ENCODE peak calls at places on chromosomes 11 and 22, in four cellular contexts. One of them, this sample, is unnamed.

GRCh38 chr11:124608146-124608545 is 3.1 kb upstream of the PANX3 start:
- DNase-seq in H1: no peak
- DNase-seq in HepG2: no peak
- DNase-seq in GM12878: no peak
- DNase-seq in this sample: no peak

GRCh38 chr11:122439911-122440782 is 215.4 kb upstream of the UBASH3B start:
- DNase-seq in HepG2: peak; percentile 83
- DNase-seq in H1: no peak
- DNase-seq in GM12878: no peak
- DNase-seq in this sample: peak; percentile 48

GRCh38 chr22:45777046-45777851 is 105.6 kb downstream of the ATXN10 start:
- DNase-seq in HepG2: no peak
- DNase-seq in GM12878: no peak
- DNase-seq in H1: no peak
- DNase-seq in this sample: no peak

GRCh38 chr11:74462009-74462408 is 5.3 kb downstream of the KCNE3 start:
- DNase-seq in GM12878: no peak
- DNase-seq in HepG2: peak; percentile 66
- DNase-seq in H1: no peak
- DNase-seq in this sample: no peak

GRCh38 chr22:43636086-43636485 is 176.0 kb downstream of the EFCAB6 start:
- DNase-seq in GM12878: no peak
- DNase-seq in HepG2: no peak
- DNase-seq in H1: no peak
- DNase-seq in this sample: no peak

GRCh38 chr11:85672111-85672875 is 7.4 kb upstream of the CREBZF start:
- DNase-seq in HepG2: no peak
- DNase-seq in H1: no peak
- DNase-seq in GM12878: no peak
- DNase-seq in this sample: no peak

GRCh38 chr11:117315285-117316196 is 515 bp downstream of the BACE1 start:
- DNase-seq in H1: no peak
- DNase-seq in GM12878: no peak
- DNase-seq in HepG2: no peak
- DNase-seq in this sample: no peak

GRCh38 chr11:75204012-75204674 is 36.4 kb upstream of the TPBGL start:
- DNase-seq in H1: no peak
- DNase-seq in GM12878: no peak
- DNase-seq in HepG2: peak; percentile 90
- DNase-seq in this sample: no peak

GRCh38 chr11:30106782-30107181 is 90.0 kb upstream of the KCNA4 start:
- DNase-seq in HepG2: no peak
- DNase-seq in H1: no peak
- DNase-seq in GM12878: no peak
- DNase-seq in this sample: no peak

GRCh38 chr22:19892249-19892879 is 37.7 kb upstream of the GNB1L start:
- DNase-seq in GM12878: no peak
- DNase-seq in HepG2: peak; percentile 76
- DNase-seq in H1: no peak
- DNase-seq in this sample: peak; percentile 79

GRCh38 chr11:94597896-94598295 is 30.7 kb downstream of the PIWIL4 start:
- DNase-seq in H1: no peak
- DNase-seq in GM12878: no peak
- DNase-seq in HepG2: peak; percentile 12
- DNase-seq in this sample: no peak

GRCh38 chr22:20999350-21000214 is 2.3 kb downstream of the THAP7 start:
- DNase-seq in H1: no peak
- DNase-seq in GM12878: no peak
- DNase-seq in HepG2: no peak
- DNase-seq in this sample: no peak

GRCh38 chr11:114762437-114762836 is 84.1 kb downstream of the NXPE2 start:
- DNase-seq in HepG2: peak; percentile 26
- DNase-seq in GM12878: no peak
- DNase-seq in H1: peak; percentile 31
- DNase-seq in this sample: peak; percentile 77

GRCh38 chr11:9516113-9516512 is 55.3 kb downstream of the ZNF143 start:
- DNase-seq in GM12878: no peak
- DNase-seq in H1: no peak
- DNase-seq in HepG2: no peak
- DNase-seq in this sample: no peak

GRCh38 chr22:29129644-29130201 is 56.9 kb downstream of the KREMEN1 start:
- DNase-seq in GM12878: no peak
- DNase-seq in H1: no peak
- DNase-seq in HepG2: no peak
- DNase-seq in this sample: no peak

GRCh38 chr11:5516599-5516998 is at the start of gene UBQLNL:
- DNase-seq in H1: no peak
- DNase-seq in GM12878: no peak
- DNase-seq in HepG2: no peak
- DNase-seq in this sample: no peak

GRCh38 chr11:112334381-112334780 is 73.7 kb upstream of the PLET1 start:
- DNase-seq in GM12878: no peak
- DNase-seq in HepG2: no peak
- DNase-seq in H1: no peak
- DNase-seq in this sample: no peak

GRCh38 chr11:111697910-111698309 is 68.3 kb downstream of the PPP2R1B start:
- DNase-seq in GM12878: peak; percentile 23
- DNase-seq in H1: no peak
- DNase-seq in HepG2: no peak
- DNase-seq in this sample: no peak

GRCh38 chr22:40215266-40215665 is 37.5 kb downstream of the TNRC6B start:
- DNase-seq in HepG2: no peak
- DNase-seq in H1: no peak
- DNase-seq in GM12878: no peak
- DNase-seq in this sample: no peak

GRCh38 chr22:23060612-23061400 is 9.5 kb upstream of the GNAZ start:
- DNase-seq in HepG2: no peak
- DNase-seq in H1: no peak
- DNase-seq in GM12878: no peak
- DNase-seq in this sample: peak; percentile 2

GRCh38 chr22:24996420-24996952 is 44.0 kb downstream of the KIAA1671 start:
- DNase-seq in GM12878: no peak
- DNase-seq in H1: peak; percentile 75
- DNase-seq in HepG2: no peak
- DNase-seq in this sample: peak; percentile 44

GRCh38 chr22:19958083-19959042 is 16.7 kb upstream of the TXNRD2 start:
- DNase-seq in HepG2: no peak
- DNase-seq in GM12878: no peak
- DNase-seq in H1: no peak
- DNase-seq in this sample: no peak

DNA sequence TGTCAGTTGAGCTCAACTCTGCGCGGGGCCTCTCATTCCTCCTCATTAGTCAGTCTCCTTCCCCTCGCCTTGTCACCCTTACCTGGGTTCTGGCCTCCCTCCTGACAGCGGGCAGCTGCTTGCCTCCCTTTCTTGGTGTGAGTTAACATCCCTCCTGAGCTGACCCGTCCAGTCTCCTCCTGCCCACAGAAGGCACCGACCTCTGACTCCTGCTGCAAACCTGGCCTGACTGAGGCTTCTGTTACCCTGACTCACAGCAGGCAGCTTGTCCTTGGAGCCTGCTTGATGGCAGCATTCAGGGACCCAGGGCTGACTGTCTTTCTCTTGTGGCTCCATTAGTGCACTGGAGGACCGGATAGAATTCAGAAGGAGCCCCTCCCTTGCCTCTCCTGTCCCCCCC is 45.3 kb downstream of the GRIK4 start:
- DNase-seq in H1: no peak
- DNase-seq in GM12878: no peak
- DNase-seq in HepG2: no peak
- DNase-seq in this sample: no peak
- TF ChIP-seq TCF12 in H1: no peak
- TF ChIP-seq TCF12 in GM12878: no peak
- TF ChIP-seq TCF12 in HepG2: no peak
- TF ChIP-seq TCF12 in this sample: no peak

GRCh38 chr22:36055376-36056310 is 27.0 kb upstream of the RBFOX2 start:
- DNase-seq in GM12878: no peak
- DNase-seq in HepG2: no peak
- DNase-seq in H1: no peak
- DNase-seq in this sample: no peak

GRCh38 chr22:36049678-36049997 is 21.0 kb upstream of the RBFOX2 start:
- DNase-seq in H1: no peak
- DNase-seq in HepG2: no peak
- DNase-seq in GM12878: no peak
- DNase-seq in this sample: no peak

GRCh38 chr22:36048911-36049677 is 20.5 kb upstream of the RBFOX2 start:
- DNase-seq in HepG2: no peak
- DNase-seq in GM12878: no peak
- DNase-seq in H1: no peak
- DNase-seq in this sample: no peak

GRCh38 chr22:36053242-36054147 is 24.9 kb upstream of the RBFOX2 start:
- DNase-seq in H1: no peak
- DNase-seq in HepG2: no peak
- DNase-seq in GM12878: no peak
- DNase-seq in this sample: no peak

GRCh38 chr22:36052505-36052941 is 23.9 kb upstream of the RBFOX2 start:
- DNase-seq in H1: no peak
- DNase-seq in HepG2: no peak
- DNase-seq in GM12878: no peak
- DNase-seq in this sample: no peak
- TF ChIP-seq TCF12 in H1: no peak
- TF ChIP-seq TCF12 in HepG2: no peak
- TF ChIP-seq TCF12 in GM12878: no peak
- TF ChIP-seq TCF12 in this sample: no peak

DNA sequence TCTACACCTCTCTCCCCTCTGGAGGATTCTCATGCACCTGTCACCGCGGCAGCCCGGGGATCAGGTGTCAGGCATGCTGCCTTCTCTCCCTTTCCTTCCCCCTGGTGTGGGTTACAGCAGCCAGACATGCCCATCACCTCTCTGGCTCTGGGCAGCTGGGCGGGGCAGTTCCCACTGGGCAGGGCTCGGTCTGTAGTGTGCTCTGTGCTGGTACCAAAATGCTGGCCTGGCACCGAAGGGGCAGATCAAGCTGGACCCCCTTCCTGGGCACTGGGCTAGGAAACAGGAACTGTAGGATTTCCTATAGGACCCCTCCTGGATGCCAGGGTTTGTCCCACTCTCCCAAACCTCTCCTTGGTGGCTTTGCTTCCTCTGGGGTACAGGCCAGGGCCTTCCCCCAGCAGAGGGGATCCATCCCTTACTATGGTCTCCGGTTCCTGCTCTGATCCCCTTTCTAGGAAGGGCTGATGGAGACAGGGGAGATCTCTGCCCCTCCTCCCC is 821 bp downstream of the GAL3ST1 start:
- DNase-seq in GM12878: no peak
- DNase-seq in H1: no peak
- DNase-seq in HepG2: no peak
- DNase-seq in this sample: no peak
- TF ChIP-seq TCF12 in GM12878: no peak
- TF ChIP-seq TCF12 in H1: no peak
- TF ChIP-seq TCF12 in HepG2: no peak
- TF ChIP-seq TCF12 in this sample: no peak

GRCh38 chr11:36945384-36945783 is 347.3 kb upstream of the RAG2 start:
- DNase-seq in H1: no peak
- DNase-seq in GM12878: no peak
- DNase-seq in HepG2: no peak
- DNase-seq in this sample: peak; percentile 19
- TF ChIP-seq TCF12 in H1: no peak
- TF ChIP-seq TCF12 in GM12878: no peak
- TF ChIP-seq TCF12 in HepG2: no peak
- TF ChIP-seq TCF12 in this sample: no peak

GRCh38 chr11:126483796-126484195 is 128.3 kb downstream of the ST3GAL4 start:
- DNase-seq in H1: no peak
- DNase-seq in GM12878: no peak
- DNase-seq in HepG2: no peak
- DNase-seq in this sample: no peak

GRCh38 chr11:126480410-126481302 is 125.2 kb downstream of the ST3GAL4 start:
- DNase-seq in H1: peak; percentile 77
- DNase-seq in HepG2: peak; percentile 74
- DNase-seq in GM12878: peak; percentile 51
- DNase-seq in this sample: peak; percentile 88

GRCh38 chr11:126484266-126484665 is 128.8 kb downstream of the ST3GAL4 start:
- DNase-seq in GM12878: no peak
- DNase-seq in H1: no peak
- DNase-seq in HepG2: peak; percentile 11
- DNase-seq in this sample: no peak

GRCh38 chr11:126481303-126481680 is 125.8 kb downstream of the ST3GAL4 start:
- DNase-seq in HepG2: no peak
- DNase-seq in H1: no peak
- DNase-seq in GM12878: no peak
- DNase-seq in this sample: no peak

GRCh38 chr11:126482586-126483108 is 127.2 kb downstream of the ST3GAL4 start:
- DNase-seq in GM12878: no peak
- DNase-seq in H1: no peak
- DNase-seq in HepG2: no peak
- DNase-seq in this sample: no peak
- TF ChIP-seq TCF12 in GM12878: no peak
- TF ChIP-seq TCF12 in H1: no peak
- TF ChIP-seq TCF12 in HepG2: no peak
- TF ChIP-seq TCF12 in this sample: no peak

DNA sequence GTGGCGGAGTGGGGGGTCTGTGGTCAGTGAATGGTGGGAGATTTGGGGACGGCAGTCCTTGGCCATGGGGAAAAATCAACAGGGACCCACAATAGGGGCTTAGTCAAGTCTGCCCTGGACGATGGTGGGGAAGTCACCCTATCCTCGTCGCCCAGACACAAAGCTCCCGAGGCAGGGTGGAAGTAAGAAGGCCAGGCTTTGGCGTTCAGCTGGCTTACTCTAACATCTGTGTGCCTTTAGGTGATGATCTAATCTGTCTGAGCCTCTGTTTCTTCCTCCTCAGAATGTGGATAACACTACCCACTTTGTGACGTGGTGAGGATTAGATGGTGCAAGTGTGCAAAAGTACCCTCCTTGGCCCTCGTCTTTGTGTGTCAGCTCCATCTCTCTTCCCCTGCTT is 192.2 kb downstream of the ST3GAL4 start:
- DNase-seq in HepG2: no peak
- DNase-seq in H1: no peak
- DNase-seq in GM12878: no peak
- DNase-seq in this sample: no peak
- TF ChIP-seq TCF12 in HepG2: no peak
- TF ChIP-seq TCF12 in H1: no peak
- TF ChIP-seq TCF12 in GM12878: no peak
- TF ChIP-seq TCF12 in this sample: no peak

GRCh38 chr22:50326959-50327710 is at the start of gene DENND6B:
- DNase-seq in H1: no peak
- DNase-seq in HepG2: peak; percentile 45
- DNase-seq in GM12878: no peak
- DNase-seq in this sample: peak; percentile 97
- TF ChIP-seq TCF12 in H1: no peak
- TF ChIP-seq TCF12 in HepG2: peak; percentile 61
- TF ChIP-seq TCF12 in GM12878: peak; percentile 45
- TF ChIP-seq TCF12 in this sample: no peak

This sample was measured in SK-N-SH.